ENCODE peak calls at places on chromosomes 5 and 9, in four cellular contexts. F, A, E and V are unnamed samples.

GRCh38 chr5:139358064-139358463 is 16.4 kb downstream of the PAIP2 start:
- DNase-seq in A (no peak), E (no peak), F (no peak), V (no peak)

GRCh38 chr5:175590471-175590881 is 67.4 kb upstream of the HRH2 start:
- DNase-seq in F (peak; percentile 84), A (no peak), E (peak; percentile 96), V (no peak)

GRCh38 chr5:160312139-160312959 is at the start of gene CCNJL:
- DNase-seq in E (peak; percentile 75), F (peak; percentile 56), A (peak; percentile 88), V (peak; percentile 57)

GRCh38 chr9:70832487-70832886 is 288.9 kb downstream of the TRPM3 start:
- DNase-seq in E (peak; percentile 3), F (peak; percentile 44), A (no peak), V (no peak)

GRCh38 chr5:125295405-125295872 is 549.0 kb upstream of the ZNF608 start:
- DNase-seq in E (peak; percentile 22), F (peak; percentile 51), A (no peak), V (no peak)

GRCh38 chr5:73232266-73233041 is 59.5 kb downstream of the TMEM174 start:
- DNase-seq in E (peak; percentile 44), F (peak; percentile 39), A (peak; percentile 36), V (no peak)

GRCh38 chr5:134184155-134185135 is 7.7 kb upstream of the SKP1 start:
- DNase-seq in A (peak; percentile 87), E (peak; percentile 75), F (peak; percentile 71), V (peak; percentile 25)

GRCh38 chr9:90107864-90108263 is 503.1 kb downstream of the GADD45G start:
- DNase-seq in A (no peak), E (no peak), F (no peak), V (no peak)

GRCh38 chr5:172005708-172006377 is 595 bp downstream of the FBXW11 start:
- DNase-seq in F (peak; percentile 35), E (peak; percentile 26), A (peak; percentile 34), V (no peak)

GRCh38 chr9:90449213-90449925 is 193.3 kb downstream of the DIRAS2 start:
- DNase-seq in F (no peak), E (no peak), A (no peak), V (no peak)